ENCODE peak calls at places on chromosomes 6 and 20, in eight cellular contexts. I is heart left ventricle; E is mesenchymal stem cell; S is cardiac muscle cell; H is heart right ventricle; P is breast epithelium; O is naive thymus-derived CD4-positive, alpha-beta T cell; J is pancreas. W is an unnamed sample.
A peak's percentile ranks its signal among the peaks of the same experiment; 100 is the strongest.

GRCh38 chr20:1334370-1334731 is 5.4 kb upstream of the SDCBP2 start:
- DNase-seq in H (no peak), I (no peak), S (no peak), O (no peak), P (no peak), J (no peak), E (no peak), W (no peak)

GRCh38 chr20:25675161-25675560 is 21.5 kb downstream of the ZNF337 start:
- DNase-seq in S (no peak), P (no peak), O (no peak), J (no peak), I (no peak), H (no peak), E (no peak), W (no peak)

GRCh38 chr6:38027685-38028373 is 208.3 kb downstream of the ZFAND3 start:
- DNase-seq in I (no peak), J (no peak), S (peak; percentile 33), O (no peak), E (peak; percentile 32), H (no peak), P (no peak), W (no peak)

GRCh38 chr6:31057426-31058003 is 47.2 kb downstream of the MUC22 start:
- DNase-seq in O (no peak), H (no peak), E (peak; percentile 28), I (no peak), P (no peak), J (no peak), S (peak; percentile 20), W (no peak)

GRCh38 chr6:155171109-155171746 is 92.6 kb upstream of the CLDN20 start:
- DNase-seq in H (no peak), I (peak; percentile 49), S (peak; percentile 91), J (peak; percentile 13), P (peak; percentile 36), E (peak; percentile 88), O (peak; percentile 53), W (peak; percentile 51)

GRCh38 chr6:47665112-47665511 is 33.3 kb upstream of the ADGRF4 start:
- DNase-seq in E (no peak), S (no peak), O (no peak), I (no peak), H (no peak), P (no peak), J (no peak), W (no peak)

GRCh38 chr6:4316867-4317400 is 181.6 kb upstream of the ECI2 start:
- DNase-seq in S (peak; percentile 79), H (peak; percentile 17), O (no peak), J (peak; percentile 59), P (no peak), E (peak; percentile 82), I (peak; percentile 68), W (peak; percentile 53)

GRCh38 chr6:159052720-159053119 is 7.9 kb upstream of the TAGAP start:
- DNase-seq in J (no peak), S (no peak), O (no peak), E (no peak), H (no peak), P (no peak), I (no peak), W (no peak)

GRCh38 chr6:68038815-68039408 is 596.2 kb upstream of the ADGRB3 start:
- DNase-seq in J (no peak), E (no peak), O (no peak), I (no peak), H (no peak), P (no peak), S (no peak), W (no peak)

GRCh38 chr6:82681119-82681714 is 317.6 kb downstream of the TPBG start:
- DNase-seq in E (no peak), I (no peak), P (no peak), O (no peak), S (no peak), J (no peak), H (no peak), W (no peak)

GRCh38 chr6:47066418-47066817 is 24.3 kb upstream of the ADGRF1 start:
- DNase-seq in S (no peak), E (no peak), J (no peak), P (no peak), H (no peak), I (no peak), O (no peak), W (no peak)

GRCh38 chr6:40325791-40326190 is 261.4 kb downstream of the LRFN2 start:
- DNase-seq in H (no peak), S (no peak), E (no peak), O (no peak), I (no peak), J (no peak), P (no peak), W (no peak)

GRCh38 chr6:35977308-35977707 is 47.1 kb downstream of the SLC26A8 start:
- DNase-seq in O (no peak), I (peak; percentile 28), E (no peak), H (no peak), P (no peak), J (no peak), S (no peak), W (no peak)

DNA sequence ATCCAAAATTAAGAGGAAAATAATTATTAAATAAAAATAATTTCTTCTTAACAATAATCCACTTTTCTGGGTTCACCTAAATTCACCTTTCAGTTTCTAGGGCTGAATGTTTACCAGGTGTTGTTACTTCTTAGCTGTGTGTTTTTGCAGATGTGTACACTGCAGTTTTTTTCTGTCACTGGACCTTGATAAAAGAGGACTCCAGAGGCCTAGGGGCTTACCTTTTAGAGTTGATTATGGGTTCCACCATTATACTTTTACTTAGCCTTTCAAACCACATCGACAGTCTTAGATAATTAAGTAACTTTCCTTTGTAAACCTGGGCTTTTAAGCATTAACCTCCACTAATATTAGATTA is 766.5 kb downstream of the BCKDHB start:
- DNase-seq in I (no peak), P (no peak), O (no peak), H (no peak), J (no peak), S (no peak), E (no peak), W (no peak)
- H3K27ac ChIP-seq in I (no peak overlapping the region), P (no peak overlapping the region), O (no peak overlapping the region), H (no peak overlapping the region), J (no peak overlapping the region), S (no peak overlapping the region), E (no peak overlapping the region), W (no peak overlapping the region)

GRCh38 chr20:46562373-46563169 is 12.1 kb upstream of the OCSTAMP start:
- DNase-seq in E (peak; percentile 65), O (peak; percentile 27), P (peak; percentile 47), S (peak; percentile 83), H (peak; percentile 33), I (peak; percentile 48), J (peak; percentile 73), W (peak; percentile 71)
- H3K4me3 ChIP-seq in E (peak overlapping the region; percentile 16), O (peak overlapping the region; percentile 34), P (peak overlapping the region; percentile 56), S (no peak overlapping the region), H (peak overlapping the region; percentile 25), I (peak overlapping the region; percentile 41), J (no peak overlapping the region), W (peak overlapping the region; percentile 48)

GRCh38 chr20:57688295-57688694 is 21.5 kb downstream of the PMEPA1 start:
- DNase-seq in I (no peak), H (no peak), E (no peak), P (no peak), S (no peak), O (no peak), J (no peak), W (no peak)

GRCh38 chr20:57689745-57690481 is 19.9 kb downstream of the PMEPA1 start:
- DNase-seq in H (no peak), E (no peak), S (no peak), I (no peak), J (no peak), O (no peak), P (no peak), W (no peak)

GRCh38 chr20:57690525-57690924 is 19.3 kb downstream of the PMEPA1 start:
- DNase-seq in J (no peak), O (no peak), H (no peak), S (no peak), E (no peak), P (no peak), I (no peak), W (no peak)

GRCh38 chr20:57686931-57687652 is 22.7 kb downstream of the PMEPA1 start:
- DNase-seq in P (peak; percentile 61), O (no peak), I (no peak), H (no peak), S (no peak), J (no peak), E (no peak), W (no peak)

DNA sequence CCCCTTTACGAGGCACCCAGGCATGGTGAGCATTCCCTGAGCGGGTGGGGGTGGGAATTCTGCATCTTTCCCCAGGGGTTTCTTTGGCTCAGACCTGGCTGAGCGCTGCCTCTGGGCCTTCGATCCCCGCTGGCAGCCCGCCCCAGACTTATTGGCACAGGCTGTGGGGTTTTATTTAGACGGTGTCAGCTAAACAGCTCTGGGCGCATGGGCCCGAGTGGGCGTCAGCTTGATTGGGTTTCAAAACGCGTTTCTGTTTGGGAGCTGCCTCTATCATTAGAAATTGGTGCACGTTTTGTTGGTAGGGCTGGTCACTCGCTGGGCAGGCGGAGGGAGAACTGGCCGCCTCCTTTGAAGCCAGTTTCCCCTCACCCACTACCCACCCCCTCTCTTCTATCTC is 21.0 kb downstream of the PMEPA1 start:
- DNase-seq in E (no peak), J (no peak), I (peak; percentile 55), S (no peak), O (no peak), P (no peak), H (peak; percentile 66), W (peak; percentile 58)
- H3K27ac ChIP-seq in E (no peak overlapping the region), J (no peak overlapping the region), I (no peak overlapping the region), S (no peak overlapping the region), O (no peak overlapping the region), P (no peak overlapping the region), H (no peak overlapping the region), W (no peak overlapping the region)

DNA sequence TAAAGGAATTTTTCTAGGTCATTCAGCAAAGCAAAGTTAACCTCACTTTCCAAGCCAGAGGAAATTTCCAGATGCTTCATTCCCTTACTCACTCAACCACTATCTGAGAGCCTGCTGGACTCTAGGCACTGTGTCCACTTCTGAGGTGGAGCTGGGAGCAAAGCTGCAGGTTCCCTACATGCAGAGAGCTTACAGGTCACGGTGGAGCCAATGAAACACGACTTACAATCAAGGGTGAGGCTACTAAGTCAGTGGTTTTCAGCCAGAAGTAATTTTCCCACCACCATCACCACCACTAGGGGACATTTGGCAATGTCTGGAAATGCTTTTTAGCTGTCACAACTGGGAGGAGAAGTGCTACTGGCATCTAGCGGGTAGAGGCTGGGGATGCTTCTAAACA is 34.5 kb upstream of the TSHZ2 start:
- DNase-seq in P (no peak), E (peak; percentile 22), H (no peak), I (no peak), J (no peak), S (peak; percentile 4), O (no peak), W (no peak)
- H3K4me3 ChIP-seq in P (no peak overlapping the region), E (no peak overlapping the region), H (no peak overlapping the region), I (no peak overlapping the region), J (no peak overlapping the region), S (no peak overlapping the region), O (no peak overlapping the region), W (no peak overlapping the region)

GRCh38 chr20:51444922-51445438 is 97.5 kb downstream of the NFATC2 start:
- DNase-seq in O (no peak), S (no peak), E (no peak), P (no peak), I (no peak), J (no peak), H (no peak), W (no peak)
- H3K27ac ChIP-seq in O (no peak overlapping the region), S (no peak overlapping the region), E (no peak overlapping the region), P (no peak overlapping the region), I (no peak overlapping the region), J (no peak overlapping the region), H (no peak overlapping the region), W (no peak overlapping the region)